ENCODE peak calls at places on chromosomes 1 and 21, in nine cellular contexts. M is LoVo; E is cardiac septum; B is nephron progenitor cell; R is dermis blood vessel endothelial cell; W is AML-193; H is Jurkat, Clone E6-1; Z is sigmoid colon; S is T-cell. C is an unnamed sample.

GRCh38 chr1:225735252-225736149 is 42.1 kb upstream of the SRP9 start:
- DNase-seq in M (peak), E (peak), B (peak), R (peak), W (no peak), H (no peak), Z (peak), S (no peak), C (no peak)

GRCh38 chr1:218772575-218772974 is 401.1 kb upstream of the LYPLAL1 start:
- DNase-seq in M (no peak), E (no peak), B (no peak), R (no peak), W (no peak), H (no peak), Z (no peak), S (no peak), C (no peak)

GRCh38 chr1:53731779-53732305 is 7.1 kb downstream of the GLIS1 start:
- DNase-seq in M (no peak), E (no peak), B (no peak), R (no peak), W (no peak), H (no peak), Z (no peak), S (no peak), C (no peak)

GRCh38 chr1:29793101-29793546 is 556.8 kb downstream of the PTPRU start:
- DNase-seq in M (peak), E (peak), B (peak), R (peak), W (peak), H (peak), Z (peak), S (peak), C (peak)

GRCh38 chr1:31708324-31708723 is 4.5 kb upstream of the COL16A1 start:
- DNase-seq in M (no peak), E (no peak), B (no peak), R (no peak), W (no peak), H (no peak), Z (no peak), S (no peak), C (no peak)

GRCh38 chr1:212301570-212301969 is 16.4 kb downstream of the PPP2R5A start:
- DNase-seq in M (no peak), E (no peak), B (no peak), R (no peak), W (no peak), H (no peak), Z (no peak), S (no peak), C (no peak)

GRCh38 chr1:200628223-200628868 is 7.8 kb upstream of the KIF14 start:
- DNase-seq in M (no peak), E (no peak), B (no peak), R (no peak), W (no peak), H (peak), Z (no peak), S (peak), C (no peak)

GRCh38 chr1:94327001-94327685 is 89.8 kb upstream of the ARHGAP29 start:
- DNase-seq in M (no peak), E (peak), B (peak), R (peak), W (no peak), H (no peak), Z (peak), S (no peak), C (peak)

GRCh38 chr1:84146375-84147032 is 2.4 kb downstream of the PRKACB start:
- DNase-seq in M (peak), E (no peak), B (no peak), R (peak), W (peak), H (no peak), Z (no peak), S (no peak), C (no peak)

GRCh38 chr1:117059334-117059677 is 820 bp upstream of the TTF2 start:
- DNase-seq in M (peak), E (no peak), B (no peak), R (no peak), W (peak), H (no peak), Z (no peak), S (peak), C (peak)

GRCh38 chr1:22177354-22178003 is 34.6 kb upstream of the WNT4 start:
- DNase-seq in M (no peak), E (no peak), B (no peak), R (no peak), W (no peak), H (no peak), Z (no peak), S (no peak), C (no peak)

GRCh38 chr1:157154291-157154690 is 16.1 kb upstream of the ETV3 start:
- DNase-seq in M (no peak), E (no peak), B (no peak), R (no peak), W (no peak), H (no peak), Z (no peak), S (no peak), C (no peak)

GRCh38 chr21:42187976-42188653 is 30.8 kb upstream of the ABCG1 start:
- DNase-seq in M (no peak), E (no peak), B (no peak), R (peak), W (peak), H (peak), Z (peak), S (peak), C (no peak)

GRCh38 chr1:62425041-62425440 is 11.8 kb upstream of the USP1 start:
- DNase-seq in M (no peak), E (no peak), B (no peak), R (no peak), W (no peak), H (no peak), Z (no peak), S (no peak), C (no peak)

GRCh38 chr1:64856564-64856963 is 109.8 kb downstream of the JAK1 start:
- DNase-seq in M (no peak), E (no peak), B (no peak), R (no peak), W (no peak), H (no peak), Z (peak), S (no peak), C (no peak)

GRCh38 chr1:44050261-44050660 is 19.0 kb upstream of the SLC6A9 start:
- DNase-seq in M (no peak), E (no peak), B (no peak), R (no peak), W (no peak), H (no peak), Z (no peak), S (no peak), C (no peak)

GRCh38 chr1:62294211-62294610 is 25.0 kb downstream of the KANK4 start:
- DNase-seq in M (no peak), E (no peak), B (peak), R (no peak), W (no peak), H (peak), Z (no peak), S (no peak), C (peak)

GRCh38 chr1:178501705-178502329 is 5.1 kb upstream of the CLEC20A start:
- DNase-seq in M (peak), E (peak), B (peak), R (peak), W (peak), H (peak), Z (peak), S (peak), C (peak)

GRCh38 chr1:217088521-217089221 is 365.4 kb upstream of the ESRRG start:
- DNase-seq in M (no peak), E (no peak), B (no peak), R (no peak), W (no peak), H (no peak), Z (no peak), S (no peak), C (no peak)

GRCh38 chr21:29077651-29078090 is 4.2 kb upstream of the CCT8 start:
- DNase-seq in M (peak), E (no peak), B (no peak), R (peak), W (no peak), H (no peak), Z (no peak), S (no peak), C (no peak)

GRCh38 chr1:227808566-227808965 is 6.9 kb upstream of the PRSS38 start:
- DNase-seq in M (no peak), E (no peak), B (no peak), R (no peak), W (no peak), H (no peak), Z (no peak), S (no peak), C (no peak)

GRCh38 chr21:17793675-17794123 is 25.5 kb downstream of the C21orf91 start:
- DNase-seq in M (no peak), E (no peak), B (no peak), R (peak), W (no peak), H (no peak), Z (no peak), S (no peak), C (no peak)

GRCh38 chr1:161730050-161730564 is 8.8 kb downstream of the FCRLB start:
- DNase-seq in M (no peak), E (no peak), B (no peak), R (peak), W (peak), H (no peak), Z (no peak), S (no peak), C (no peak)

C was measured in WTC11.